ENCODE peak calls at places on chromosomes 3 and 15, in nine cellular contexts. X is PC-3, G is HCT116, D is MM.1S, Z is fibroblast of lung, W is GM23248, O is K562, M is DND-41, P is endothelial cell of umbilical vein. A is an unnamed sample.
A peak's percentile ranks its signal among the peaks of the same experiment; 100 is the strongest.

GRCh38 chr3:42507751-42508335 is 5.4 kb downstream of the VIPR1 start:
- DNase-seq in X (no peak), G (no peak), D (no peak), Z (no peak), W (no peak), O (no peak), M (no peak), P (no peak), A (no peak)

GRCh38 chr15:73228128-73228646 is 140.6 kb downstream of the HCN4 start:
- DNase-seq in X (no peak), G (no peak), D (no peak), Z (no peak), W (no peak), O (no peak), M (no peak), P (no peak), A (no peak)

GRCh38 chr3:98972155-98972554 is 70.7 kb upstream of the DCBLD2 start:
- DNase-seq in X (peak; percentile 92), G (peak; percentile 78), D (no peak), Z (peak; percentile 98), W (peak; percentile 89), O (no peak), M (no peak), P (peak; percentile 95), A (no peak)

GRCh38 chr3:167095976-167096375 is 284.1 kb downstream of the ZBBX start:
- DNase-seq in X (peak; percentile 9), G (no peak), D (no peak), Z (peak; percentile 15), W (no peak), O (no peak), M (no peak), P (no peak), A (no peak)

GRCh38 chr3:73484656-73485248 is 140.0 kb downstream of the PDZRN3 start:
- DNase-seq in X (no peak), G (no peak), D (peak; percentile 79), Z (no peak), W (peak; percentile 67), O (no peak), M (no peak), P (no peak), A (no peak)

GRCh38 chr3:171801738-171802600 is 8.3 kb downstream of the PLD1 start:
- DNase-seq in X (peak; percentile 88), G (no peak), D (no peak), Z (peak; percentile 93), W (peak; percentile 86), O (no peak), M (no peak), P (peak; percentile 97), A (no peak)

GRCh38 chr15:73190189-73190601 is 137.9 kb downstream of the NEO1 start:
- DNase-seq in X (no peak), G (no peak), D (no peak), Z (peak; percentile 61), W (peak; percentile 63), O (peak; percentile 12), M (no peak), P (no peak), A (no peak)

GRCh38 chr3:41129731-41130130 is 69.6 kb upstream of the CTNNB1 start:
- DNase-seq in X (no peak), G (no peak), D (no peak), Z (no peak), W (no peak), O (no peak), M (no peak), P (no peak), A (no peak)

GRCh38 chr15:66560856-66561525 is 4.8 kb downstream of the LCTL start:
- DNase-seq in X (no peak), G (no peak), D (no peak), Z (no peak), W (no peak), O (no peak), M (no peak), P (no peak), A (no peak)

GRCh38 chr15:64854041-64854440 is 12.3 kb downstream of the PLEKHO2 start:
- DNase-seq in X (no peak), G (no peak), D (no peak), Z (peak; percentile 53), W (no peak), O (no peak), M (no peak), P (no peak), A (peak; percentile 1)

GRCh38 chr15:58549013-58549779 is 117.4 kb downstream of the LIPC start:
- DNase-seq in X (no peak), G (no peak), D (no peak), Z (no peak), W (no peak), O (no peak), M (no peak), P (no peak), A (no peak)

GRCh38 chr15:72584006-72584405 is 70.5 kb upstream of the GOLGA6B start:
- DNase-seq in X (no peak), G (no peak), D (no peak), Z (peak; percentile 40), W (no peak), O (no peak), M (no peak), P (no peak), A (peak; percentile 11)

GRCh38 chr15:74275957-74276356 is 39.8 kb downstream of the CCDC33 start:
- DNase-seq in X (no peak), G (peak; percentile 12), D (no peak), Z (no peak), W (no peak), O (peak; percentile 71), M (peak; percentile 9), P (no peak), A (peak; percentile 32)

GRCh38 chr3:155670320-155670719 is 74.6 kb downstream of the PLCH1 start:
- DNase-seq in X (no peak), G (no peak), D (no peak), Z (no peak), W (no peak), O (no peak), M (no peak), P (no peak), A (no peak)

GRCh38 chr3:195197764-195198423 is 73.1 kb downstream of the XXYLT1 start:
- DNase-seq in X (peak; percentile 90), G (peak; percentile 19), D (no peak), Z (peak; percentile 88), W (peak; percentile 90), O (no peak), M (no peak), P (peak; percentile 67), A (no peak)

GRCh38 chr15:81910997-81911396 is 134.8 kb downstream of the MEX3B start:
- DNase-seq in X (no peak), G (no peak), D (no peak), Z (no peak), W (no peak), O (no peak), M (no peak), P (no peak), A (no peak)
- H3K9ac ChIP-seq in X (no peak overlapping the region), G (no peak overlapping the region), D (no peak overlapping the region), Z (no peak overlapping the region), W (no peak overlapping the region), O (no peak overlapping the region), M (no peak overlapping the region), P (no peak overlapping the region), A (no peak overlapping the region)

GRCh38 chr3:188529228-188529627 is 375.3 kb downstream of the LPP start:
- DNase-seq in X (peak; percentile 19), G (no peak), D (no peak), Z (peak; percentile 67), W (peak; percentile 14), O (no peak), M (no peak), P (no peak), A (no peak)
- H3K79me2 ChIP-seq in X (no peaks in the 10 kb centered on the region), G (no peaks in the 10 kb centered on the region), D (no peaks in the 10 kb centered on the region), Z (peaks cover 5% of the 10 kb centered on the region), W (peaks cover 45% of the 10 kb centered on the region), O (no peaks in the 10 kb centered on the region), M (no peaks in the 10 kb centered on the region), P (peaks cover 3% of the 10 kb centered on the region), A (no peaks in the 10 kb centered on the region)

GRCh38 chr3:10505791-10506585 is 602 bp upstream of the ATP2B2 start:
- DNase-seq in X (no peak), G (no peak), D (no peak), Z (no peak), W (no peak), O (no peak), M (no peak), P (no peak), A (no peak)

GRCh38 chr3:10503217-10503796 is 2.1 kb downstream of the ATP2B2 start:
- DNase-seq in X (no peak), G (no peak), D (no peak), Z (no peak), W (no peak), O (no peak), M (no peak), P (no peak), A (no peak)

GRCh38 chr3:10505050-10505790 is at the start of gene ATP2B2:
- DNase-seq in X (no peak), G (no peak), D (no peak), Z (peak; percentile 9), W (peak; percentile 13), O (no peak), M (peak; percentile 39), P (no peak), A (peak; percentile 68)

GRCh38 chr3:10502185-10502880 is 3.1 kb downstream of the ATP2B2 start:
- DNase-seq in X (no peak), G (no peak), D (no peak), Z (no peak), W (no peak), O (no peak), M (no peak), P (no peak), A (no peak)

GRCh38 chr3:10504161-10505049 is 981 bp downstream of the ATP2B2 start:
- DNase-seq in X (no peak), G (no peak), D (no peak), Z (no peak), W (no peak), O (no peak), M (no peak), P (no peak), A (no peak)
- TF ChIP-seq EZH2 in X (no peak), G (no peak), D (no peak), Z (no peak), W (no peak), O (no peak), M (no peak), P (peak; percentile 1), A (no peak)

DNA sequence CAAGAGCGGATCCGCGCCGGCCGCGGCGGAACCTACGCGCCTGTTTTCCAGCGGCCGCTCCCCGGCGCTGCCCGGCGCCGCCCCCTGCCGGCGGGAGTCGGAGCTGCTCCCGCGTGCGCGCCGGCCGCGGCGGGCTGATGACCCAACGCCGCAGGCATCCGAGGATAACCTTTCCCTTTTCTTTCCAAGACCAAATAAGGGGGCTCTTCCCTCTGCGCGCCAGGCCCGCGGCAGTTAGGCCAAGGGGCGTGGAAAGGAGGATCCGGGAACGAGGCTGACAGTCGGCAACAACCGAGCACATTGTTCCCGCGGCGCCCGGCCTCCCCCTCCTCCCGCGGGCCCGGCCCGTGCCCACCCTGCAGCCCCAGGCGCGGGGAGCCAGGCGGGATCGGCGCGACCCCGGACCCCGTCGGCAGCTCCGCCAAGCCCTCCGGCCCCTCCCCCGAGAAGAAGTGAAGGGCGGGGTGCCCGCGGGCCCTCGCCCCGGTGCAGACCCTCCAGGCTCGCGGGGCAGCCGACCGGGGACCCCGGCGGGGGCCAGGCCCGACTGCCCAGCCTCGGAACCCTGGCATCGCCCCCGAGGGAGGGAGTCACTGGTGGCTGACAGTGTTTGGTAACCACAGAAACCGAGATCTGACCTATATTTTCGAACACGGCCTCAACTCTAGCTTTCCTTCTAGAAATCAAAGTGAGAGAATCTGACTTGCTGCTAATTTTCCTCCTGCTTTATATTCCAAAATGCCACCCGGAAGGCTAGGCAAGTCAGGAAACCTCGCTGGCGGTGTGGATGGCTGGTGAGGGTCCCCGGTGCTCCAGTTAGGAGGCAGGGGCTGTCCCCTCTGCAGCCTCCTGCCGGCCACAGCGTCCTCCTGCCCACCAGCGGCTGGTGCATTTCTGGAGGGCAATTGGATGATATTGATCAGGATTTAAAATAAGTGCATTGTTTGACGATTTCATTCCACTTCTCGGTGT is 45.6 kb upstream of the SYNM start:
- DNase-seq in X (peak; percentile 81), G (peak; percentile 6), D (peak; percentile 52), Z (peak; percentile 84), W (peak; percentile 93), O (peak; percentile 76), M (peak; percentile 67), P (peak; percentile 61), A (peak; percentile 93)
- H3K9ac ChIP-seq in X (peak overlapping the region; percentile 86), G (peak overlapping the region; percentile 28), D (peak overlapping the region; percentile 48), Z (peak overlapping the region; percentile 81), W (peak overlapping the region; percentile 92), O (no peak overlapping the region), M (peak overlapping the region; percentile 90), P (peak overlapping the region; percentile 56), A (peak overlapping the region; percentile 56)

A was measured in neural progenitor cell.